ENCODE peak calls at places on chromosome 6, in six cellular contexts. T, S, J, E, B and V are unnamed samples.

GRCh38 chr6:170006524-170007467 is 255.4 kb downstream of the ERMARD start:
- DNase-seq in T (no peak), J (no peak), B (no peak), S (no peak), E (no peak), V (no peak)

GRCh38 chr6:148069256-148069655 is 273.4 kb upstream of the SASH1 start:
- DNase-seq in B (no peak), E (no peak), T (no peak), S (no peak), J (no peak), V (peak)

GRCh38 chr6:44194326-44194725 is 22.4 kb upstream of the MYMX start:
- DNase-seq in E (no peak), J (no peak), S (no peak), T (no peak), B (no peak), V (no peak)

GRCh38 chr6:108650781-108651180 is 90.1 kb downstream of the FOXO3 start:
- DNase-seq in B (no peak), J (no peak), S (no peak), E (peak), T (no peak), V (no peak)

GRCh38 chr6:68053805-68054373 is 581.2 kb upstream of the ADGRB3 start:
- DNase-seq in E (no peak), T (no peak), S (no peak), B (no peak), J (no peak), V (no peak)

GRCh38 chr6:15734118-15734897 is 71.5 kb upstream of the DTNBP1 start:
- DNase-seq in E (no peak), B (no peak), S (no peak), J (no peak), T (no peak), V (no peak)

GRCh38 chr6:24274441-24275083 is 83.3 kb downstream of the DCDC2 start:
- DNase-seq in E (peak), T (no peak), B (no peak), J (peak), S (peak), V (peak)

GRCh38 chr6:74749211-74750142 is 456.4 kb downstream of the COL12A1 start:
- DNase-seq in B (no peak), E (no peak), S (no peak), J (no peak), T (no peak), V (peak)

GRCh38 chr6:17865243-17865642 is 122.2 kb downstream of the KIF13A start:
- DNase-seq in J (no peak), B (no peak), E (no peak), T (no peak), S (no peak), V (no peak)

GRCh38 chr6:47420394-47421371 is 56.9 kb upstream of the CD2AP start:
- DNase-seq in T (no peak), B (no peak), E (no peak), S (peak), J (peak), V (peak)

GRCh38 chr6:24899647-24900325 is 36.0 kb downstream of the RIPOR2 start:
- DNase-seq in T (no peak), J (no peak), S (no peak), E (no peak), B (no peak), V (no peak)

GRCh38 chr6:50520862-50521261 is 192.5 kb upstream of the TFAP2D start:
- DNase-seq in B (no peak), E (no peak), T (no peak), J (no peak), S (no peak), V (no peak)

GRCh38 chr6:7086488-7086887 is 21.3 kb upstream of the RREB1 start:
- DNase-seq in T (peak), E (peak), B (no peak), J (no peak), S (no peak), V (peak)
- TF ChIP-seq MYC in T (no peak), E (peak), B (no peak), J (no peak), S (no peak), V (no peak)

GRCh38 chr6:36626636-36627035 is 32.5 kb downstream of the SRSF3 start:
- DNase-seq in S (no peak), B (no peak), J (no peak), T (no peak), E (no peak), V (no peak)

GRCh38 chr6:36625161-36625919 is 31.2 kb downstream of the SRSF3 start:
- DNase-seq in E (no peak), S (no peak), T (no peak), B (no peak), J (no peak), V (no peak)

GRCh38 chr6:36627141-36627540 is 33.0 kb downstream of the SRSF3 start:
- DNase-seq in S (no peak), E (no peak), T (no peak), B (no peak), J (no peak), V (no peak)

GRCh38 chr6:36629792-36630191 is 35.6 kb downstream of the SRSF3 start:
- DNase-seq in J (no peak), B (no peak), E (no peak), T (no peak), S (no peak), V (no peak)

DNA sequence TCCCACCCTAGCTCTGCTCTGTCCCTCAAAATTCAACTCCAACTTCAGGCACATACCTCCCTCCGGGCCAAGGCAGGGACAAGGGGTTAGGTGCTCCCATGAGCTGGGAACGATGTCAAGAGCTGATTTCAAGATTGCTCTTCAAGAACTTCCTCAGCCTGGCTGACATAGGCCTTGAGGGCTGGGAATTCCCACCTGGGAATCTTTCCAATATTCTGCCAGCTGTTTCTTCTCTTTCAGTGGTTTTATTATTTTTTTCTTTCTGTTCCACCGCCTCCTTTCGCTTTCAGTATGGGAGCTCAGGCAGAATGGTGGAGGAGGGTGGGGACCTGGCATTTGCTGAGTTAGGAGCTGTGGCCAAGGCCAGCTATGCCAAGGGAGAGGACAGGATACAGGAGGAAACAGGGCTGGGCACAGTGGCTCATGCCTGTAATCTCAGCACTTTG is 33.7 kb downstream of the SRSF3 start:
- DNase-seq in S (no peak), J (no peak), T (no peak), E (no peak), B (no peak), V (peak)
- TF ChIP-seq MYC in S (no peak), J (no peak), T (no peak), E (no peak), B (no peak), V (no peak)

GRCh38 chr6:11814116-11814515 is 35.5 kb upstream of the ADTRP start:
- DNase-seq in S (no peak), J (no peak), T (no peak), B (no peak), E (no peak), V (no peak)

GRCh38 chr6:11814819-11815218 is 36.2 kb upstream of the ADTRP start:
- DNase-seq in S (no peak), B (no peak), J (no peak), E (no peak), T (no peak), V (no peak)

GRCh38 chr6:11812951-11813350 is 34.3 kb upstream of the ADTRP start:
- DNase-seq in E (no peak), B (no peak), J (no peak), T (no peak), S (no peak), V (no peak)

GRCh38 chr6:11813585-11813984 is 35.0 kb upstream of the ADTRP start:
- DNase-seq in B (no peak), J (no peak), E (no peak), S (no peak), T (no peak), V (no peak)

GRCh38 chr6:11815231-11815630 is 36.6 kb upstream of the ADTRP start:
- DNase-seq in E (no peak), S (peak), J (no peak), T (no peak), B (no peak), V (no peak)
- TF ChIP-seq MYC in E (no peak), S (no peak), J (no peak), T (no peak), B (no peak), V (no peak)

GRCh38 chr6:153392156-153392555 is 261.1 kb upstream of the RGS17 start:
- DNase-seq in B (no peak), S (peak), T (no peak), E (no peak), J (no peak), V (no peak)
- TF ChIP-seq MYC in B (no peak), S (no peak), T (no peak), E (no peak), J (no peak), V (no peak)

GRCh38 chr6:99603421-99604160 is 3.0 kb upstream of the PRDM13 start:
- DNase-seq in S (peak), B (no peak), J (peak), E (peak), T (no peak), V (peak)
- TF ChIP-seq MYC in S (no peak), B (no peak), J (no peak), E (no peak), T (no peak), V (no peak)

GRCh38 chr6:85449388-85449817 is 480 bp upstream of the NT5E start:
- DNase-seq in S (peak), T (peak), J (no peak), E (no peak), B (no peak), V (peak)
- TF ChIP-seq MYC in S (no peak), T (no peak), J (no peak), E (no peak), B (no peak), V (no peak)

DNA sequence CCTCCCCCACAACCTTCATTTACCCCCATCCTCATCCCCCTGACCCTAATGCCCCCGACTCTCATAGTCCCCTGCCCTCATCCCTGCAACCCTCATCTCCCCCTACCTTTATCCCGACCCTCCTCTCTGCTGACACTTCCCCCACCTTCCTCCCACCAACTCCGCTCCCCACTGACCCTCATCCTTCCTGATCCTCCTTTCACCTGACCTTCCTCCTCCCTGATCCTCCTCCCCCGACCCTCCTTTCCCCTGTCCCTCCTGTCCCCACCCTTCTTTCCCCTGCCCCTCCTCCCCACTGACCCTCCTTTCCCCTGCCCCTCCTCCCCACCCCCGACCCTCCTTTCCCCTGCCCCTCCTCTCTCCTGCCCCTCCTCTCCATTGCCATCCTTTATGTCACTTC is 7.1 kb downstream of the TREML2 start:
- DNase-seq in J (no peak), S (no peak), E (no peak), B (no peak), T (no peak), V (no peak)
- TF ChIP-seq MYC in J (no peak), S (no peak), E (no peak), B (no peak), T (no peak), V (no peak)

DNA sequence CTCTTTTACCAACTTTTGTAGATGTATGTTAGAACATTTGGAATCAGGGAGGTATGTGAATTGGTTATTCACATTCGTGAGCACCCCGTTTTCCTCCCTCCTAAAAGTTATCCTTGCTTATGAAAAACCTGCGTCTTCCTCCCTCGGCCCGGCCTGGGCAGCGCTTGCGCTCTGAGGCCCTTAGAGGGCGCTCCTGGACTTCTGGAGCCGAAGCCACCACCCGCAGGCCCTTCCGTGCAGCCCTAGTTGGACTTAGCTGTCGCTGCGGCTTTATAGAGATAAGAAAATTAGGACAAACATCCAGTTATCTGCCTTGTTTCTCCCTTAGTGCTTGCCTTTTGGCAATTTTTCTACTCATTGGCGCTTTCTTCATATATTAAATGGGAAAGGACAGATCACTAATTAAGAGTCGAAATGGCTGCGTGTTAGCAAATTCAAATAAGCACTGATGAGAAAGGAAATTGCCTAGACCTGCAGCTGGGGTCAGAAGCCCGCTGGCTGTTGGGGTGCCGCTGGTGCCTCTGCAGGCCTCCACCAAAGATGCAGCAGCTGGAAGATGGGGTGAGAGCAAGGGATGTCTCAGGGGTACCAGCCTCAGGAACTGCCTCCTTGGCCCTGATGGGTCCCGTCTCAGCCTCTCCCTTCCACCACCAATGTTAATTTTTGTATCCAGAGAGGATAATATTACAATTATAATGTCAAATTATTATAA is 5.2 kb downstream of the FNDC1 start:
- DNase-seq in J (peak), B (peak), T (peak), E (peak), S (peak), V (peak)
- TF ChIP-seq MYC in J (no peak), B (peak), T (no peak), E (no peak), S (no peak), V (no peak)